ENCODE peak calls at places on chromosomes 16 and 17, in four cellular contexts. V is cardiac muscle cell, T is OCI-LY7, A is H9. P is an unnamed sample. For H3K4me1, the result is how much of the 10 kb centered on the place peaks cover.

GRCh38 chr17:58328195-58329034 is at the start of gene TSPOAP1:
- DNase-seq in A (peak), T (peak), V (no peak), P (peak)

GRCh38 chr16:87602821-87603683 is 744 bp downstream of the JPH3 start:
- DNase-seq in T (no peak), V (peak), A (no peak), P (peak)

GRCh38 chr17:82667668-82668000 is 19.4 kb upstream of the WDR45B start:
- DNase-seq in A (no peak), T (no peak), V (no peak), P (no peak)

GRCh38 chr16:77555101-77555500 is 120.3 kb upstream of the ADAMTS18 start:
- DNase-seq in A (no peak), V (no peak), T (no peak), P (no peak)

GRCh38 chr17:81160747-81161453 is 4.4 kb upstream of the PVALEF start:
- DNase-seq in A (no peak), T (no peak), V (no peak), P (no peak)

GRCh38 chr17:4406386-4406785 is 27.4 kb upstream of the SPNS3 start:
- DNase-seq in A (no peak), V (no peak), T (peak), P (no peak)

GRCh38 chr17:43832976-43833829 is at the start of gene MPP3:
- DNase-seq in A (peak), T (no peak), V (peak), P (peak)

GRCh38 chr16:50313596-50314483 is 47.5 kb downstream of the ADCY7 start:
- DNase-seq in T (no peak), A (peak), V (no peak), P (no peak)

GRCh38 chr17:13601776-13602551 is at the start of gene HS3ST3A1:
- DNase-seq in V (peak), T (no peak), A (peak), P (no peak)

GRCh38 chr16:54689072-54689471 is 241.6 kb upstream of the IRX5 start:
- DNase-seq in V (no peak), A (no peak), T (no peak), P (no peak)

GRCh38 chr16:75204410-75204758 is 2.6 kb downstream of the CTRB2 start:
- DNase-seq in A (no peak), V (no peak), T (no peak), P (no peak)

GRCh38 chr17:1647802-1648581 is 1.7 kb downstream of the RILP start:
- DNase-seq in V (peak), T (no peak), A (peak), P (peak)

GRCh38 chr16:69761983-69762842 is at the start of gene WWP2:
- DNase-seq in A (peak), T (peak), V (peak), P (peak)

GRCh38 chr17:64498308-64499203 is 1.7 kb upstream of the POLG2 start:
- DNase-seq in A (no peak), V (peak), T (no peak), P (no peak)

GRCh38 chr17:48927978-48928716 is 16.5 kb downstream of the SNF8 start:
- DNase-seq in T (no peak), V (no peak), A (no peak), P (no peak)

GRCh38 chr16:84737192-84737591 is 37.4 kb downstream of the USP10 start:
- DNase-seq in A (no peak), V (no peak), T (no peak), P (no peak)

GRCh38 chr16:79430129-79430789 is 170.3 kb downstream of the MAF start:
- DNase-seq in A (no peak), V (peak), T (no peak), P (no peak)

GRCh38 chr16:10897134-10897533 is 20.1 kb downstream of the CIITA start:
- DNase-seq in V (no peak), A (no peak), T (no peak), P (no peak)

GRCh38 chr16:10895053-10895946 is 18.3 kb downstream of the CIITA start:
- DNase-seq in T (peak), A (peak), V (peak), P (peak)

GRCh38 chr16:10892782-10893181 is 15.8 kb downstream of the CIITA start:
- DNase-seq in T (no peak), V (no peak), A (no peak), P (no peak)

GRCh38 chr16:10896723-10897122 is 19.7 kb downstream of the CIITA start:
- DNase-seq in T (no peak), A (no peak), V (no peak), P (no peak)

DNA sequence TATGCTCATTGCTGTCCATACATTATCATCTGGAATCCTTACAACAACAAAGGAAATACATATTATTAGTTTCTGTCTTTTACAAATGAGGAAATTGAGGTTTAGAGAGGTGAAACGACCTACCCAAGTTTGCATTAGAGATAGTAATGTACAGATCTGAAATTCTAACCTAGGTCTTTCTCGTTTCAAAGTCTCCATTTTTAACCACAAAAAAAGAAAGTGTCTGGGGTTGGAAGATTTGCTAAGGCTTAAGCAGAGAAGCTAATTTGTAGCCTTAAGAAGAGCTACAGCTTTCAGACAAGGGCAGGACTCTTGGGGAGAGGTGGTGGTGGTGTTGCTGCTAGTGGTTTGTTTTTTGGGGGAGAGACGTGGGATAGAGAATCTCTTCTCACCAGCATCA is 19.2 kb downstream of the CIITA start:
- DNase-seq in T (no peak), A (no peak), V (no peak), P (no peak)
- H3K4me1 ChIP-seq in T (half or more), A (under half), V (under half), P (under half)

DNA sequence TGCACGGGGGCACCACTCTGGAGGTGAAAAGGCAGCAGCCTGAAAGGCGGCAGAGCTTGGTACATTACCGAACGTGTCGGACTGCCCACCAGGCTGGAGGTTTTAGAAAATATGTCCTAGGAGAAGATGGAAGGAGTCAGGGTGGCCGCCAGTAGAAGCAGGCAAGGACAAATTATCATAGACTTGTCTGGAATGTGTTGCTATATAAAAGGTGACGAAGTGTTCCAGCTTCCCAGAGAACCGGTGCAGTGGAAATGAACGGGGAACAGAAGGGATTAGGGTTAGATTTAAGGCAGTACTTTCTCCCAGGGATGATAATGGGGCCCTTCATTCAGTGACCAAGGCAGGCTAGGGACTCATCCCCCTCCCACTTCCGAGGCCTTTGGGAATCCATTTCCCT is 27.4 kb downstream of the PIPOX start:
- DNase-seq in A (no peak), T (no peak), V (no peak), P (no peak)
- H3K4me1 ChIP-seq in A (under half), T (under half), V (under half), P (under half)

GRCh38 chr16:12386076-12386641 is 409.6 kb downstream of the SNX29 start:
- DNase-seq in T (no peak), A (peak), V (no peak), P (no peak)
- H3K4me1 ChIP-seq in T (under half), A (under half), V (under half), P (under half)

GRCh38 chr17:38660097-38661026 is 14.4 kb downstream of the EPOP start:
- DNase-seq in V (no peak), T (no peak), A (no peak), P (no peak)

GRCh38 chr17:38659415-38659814 is 15.3 kb downstream of the EPOP start:
- DNase-seq in V (no peak), A (no peak), T (no peak), P (no peak)

GRCh38 chr17:38657824-38658740 is 16.7 kb downstream of the EPOP start:
- DNase-seq in A (no peak), V (no peak), T (no peak), P (no peak)

GRCh38 chr17:38656959-38657823 is 17.6 kb downstream of the EPOP start:
- DNase-seq in T (peak), V (no peak), A (peak), P (no peak)

GRCh38 chr17:38658741-38659345 is 15.9 kb downstream of the EPOP start:
- DNase-seq in T (no peak), V (no peak), A (no peak), P (no peak)
- H3K4me1 ChIP-seq in T (under half), V (under half), A (under half), P (under half)

P was measured in HAP-1.